ENCODE peak calls at places on chromosomes 4 and X, in nine cellular contexts. One of them, this sample, is unnamed.

GRCh38 chrX:7120578-7121219 is 26.8 kb upstream of the STS start:
- DNase-seq in stimulated activated CD4-positive, alpha-beta T cell treated with anti-CD3 and anti-CD28 coated beads, Interleukin-1b, Interleukin-23, amount 100 ng/mL, for 48 hours: no peak
- DNase-seq in RCC 7860: no peak
- DNase-seq in NCI-H2081: peak
- DNase-seq in CD8-positive, alpha-beta memory T cell: no peak
- DNase-seq in hypothalamus: no peak
- DNase-seq in endothelial cell: no peak
- DNase-seq in T-helper 2 cell: no peak
- DNase-seq in GM04503: no peak
- DNase-seq in this sample: no peak

GRCh38 chrX:44873415-44874270 is 655 bp downstream of the KDM6A start:
- DNase-seq in NCI-H2081: peak
- DNase-seq in CD8-positive, alpha-beta memory T cell: peak
- DNase-seq in GM04503: no peak
- DNase-seq in hypothalamus: peak
- DNase-seq in endothelial cell: peak
- DNase-seq in RCC 7860: no peak
- DNase-seq in stimulated activated CD4-positive, alpha-beta T cell treated with anti-CD3 and anti-CD28 coated beads, Interleukin-1b, Interleukin-23, amount 100 ng/mL, for 48 hours: peak
- DNase-seq in T-helper 2 cell: peak
- DNase-seq in this sample: peak

GRCh38 chr4:107666134-107666533 is 53.9 kb downstream of the PAPSS1 start:
- DNase-seq in endothelial cell: no peak
- DNase-seq in GM04503: no peak
- DNase-seq in NCI-H2081: no peak
- DNase-seq in hypothalamus: no peak
- DNase-seq in RCC 7860: no peak
- DNase-seq in CD8-positive, alpha-beta memory T cell: no peak
- DNase-seq in T-helper 2 cell: no peak
- DNase-seq in stimulated activated CD4-positive, alpha-beta T cell treated with anti-CD3 and anti-CD28 coated beads, Interleukin-1b, Interleukin-23, amount 100 ng/mL, for 48 hours: no peak
- DNase-seq in this sample: no peak

GRCh38 chr4:146511381-146511780 is 10.4 kb downstream of the SLC10A7 start:
- DNase-seq in RCC 7860: no peak
- DNase-seq in CD8-positive, alpha-beta memory T cell: no peak
- DNase-seq in GM04503: no peak
- DNase-seq in NCI-H2081: no peak
- DNase-seq in hypothalamus: no peak
- DNase-seq in stimulated activated CD4-positive, alpha-beta T cell treated with anti-CD3 and anti-CD28 coated beads, Interleukin-1b, Interleukin-23, amount 100 ng/mL, for 48 hours: no peak
- DNase-seq in T-helper 2 cell: no peak
- DNase-seq in endothelial cell: no peak
- DNase-seq in this sample: no peak

GRCh38 chrX:132837971-132838370 is 120.5 kb downstream of the HS6ST2 start:
- DNase-seq in T-helper 2 cell: no peak
- DNase-seq in endothelial cell: no peak
- DNase-seq in stimulated activated CD4-positive, alpha-beta T cell treated with anti-CD3 and anti-CD28 coated beads, Interleukin-1b, Interleukin-23, amount 100 ng/mL, for 48 hours: no peak
- DNase-seq in CD8-positive, alpha-beta memory T cell: no peak
- DNase-seq in hypothalamus: no peak
- DNase-seq in GM04503: no peak
- DNase-seq in RCC 7860: no peak
- DNase-seq in NCI-H2081: no peak
- DNase-seq in this sample: no peak

GRCh38 chrX:14963447-14964236 is 90.4 kb downstream of the MOSPD2 start:
- DNase-seq in stimulated activated CD4-positive, alpha-beta T cell treated with anti-CD3 and anti-CD28 coated beads, Interleukin-1b, Interleukin-23, amount 100 ng/mL, for 48 hours: no peak
- DNase-seq in NCI-H2081: no peak
- DNase-seq in hypothalamus: no peak
- DNase-seq in T-helper 2 cell: no peak
- DNase-seq in RCC 7860: peak
- DNase-seq in GM04503: no peak
- DNase-seq in endothelial cell: no peak
- DNase-seq in CD8-positive, alpha-beta memory T cell: no peak
- DNase-seq in this sample: no peak

GRCh38 chr4:149845643-149846208 is 30.1 kb upstream of the IQCM start:
- DNase-seq in GM04503: no peak
- DNase-seq in T-helper 2 cell: no peak
- DNase-seq in stimulated activated CD4-positive, alpha-beta T cell treated with anti-CD3 and anti-CD28 coated beads, Interleukin-1b, Interleukin-23, amount 100 ng/mL, for 48 hours: no peak
- DNase-seq in CD8-positive, alpha-beta memory T cell: no peak
- DNase-seq in endothelial cell: no peak
- DNase-seq in NCI-H2081: peak
- DNase-seq in RCC 7860: no peak
- DNase-seq in hypothalamus: no peak
- DNase-seq in this sample: no peak

GRCh38 chr4:41526628-41527027 is 11.3 kb upstream of the LIMCH1 start:
- DNase-seq in GM04503: no peak
- DNase-seq in CD8-positive, alpha-beta memory T cell: no peak
- DNase-seq in T-helper 2 cell: no peak
- DNase-seq in stimulated activated CD4-positive, alpha-beta T cell treated with anti-CD3 and anti-CD28 coated beads, Interleukin-1b, Interleukin-23, amount 100 ng/mL, for 48 hours: no peak
- DNase-seq in hypothalamus: no peak
- DNase-seq in NCI-H2081: no peak
- DNase-seq in RCC 7860: no peak
- DNase-seq in endothelial cell: no peak
- DNase-seq in this sample: no peak

GRCh38 chr4:13588954-13589353 is 38.6 kb downstream of the BOD1L1 start:
- DNase-seq in NCI-H2081: no peak
- DNase-seq in hypothalamus: no peak
- DNase-seq in T-helper 2 cell: no peak
- DNase-seq in endothelial cell: no peak
- DNase-seq in RCC 7860: no peak
- DNase-seq in stimulated activated CD4-positive, alpha-beta T cell treated with anti-CD3 and anti-CD28 coated beads, Interleukin-1b, Interleukin-23, amount 100 ng/mL, for 48 hours: no peak
- DNase-seq in CD8-positive, alpha-beta memory T cell: no peak
- DNase-seq in GM04503: no peak
- DNase-seq in this sample: no peak

GRCh38 chr4:132334081-132334480 is 815.0 kb upstream of the PCDH10 start:
- DNase-seq in hypothalamus: no peak
- DNase-seq in NCI-H2081: no peak
- DNase-seq in T-helper 2 cell: no peak
- DNase-seq in GM04503: no peak
- DNase-seq in endothelial cell: no peak
- DNase-seq in CD8-positive, alpha-beta memory T cell: no peak
- DNase-seq in stimulated activated CD4-positive, alpha-beta T cell treated with anti-CD3 and anti-CD28 coated beads, Interleukin-1b, Interleukin-23, amount 100 ng/mL, for 48 hours: no peak
- DNase-seq in RCC 7860: no peak
- DNase-seq in this sample: no peak

GRCh38 chr4:153494562-153494961 is 28.4 kb downstream of the TMEM131L start:
- DNase-seq in T-helper 2 cell: no peak
- DNase-seq in stimulated activated CD4-positive, alpha-beta T cell treated with anti-CD3 and anti-CD28 coated beads, Interleukin-1b, Interleukin-23, amount 100 ng/mL, for 48 hours: no peak
- DNase-seq in RCC 7860: no peak
- DNase-seq in hypothalamus: no peak
- DNase-seq in CD8-positive, alpha-beta memory T cell: no peak
- DNase-seq in NCI-H2081: no peak
- DNase-seq in endothelial cell: no peak
- DNase-seq in GM04503: no peak
- DNase-seq in this sample: no peak

GRCh38 chr4:86223472-86223871 is 136.4 kb downstream of the MAPK10 start:
- DNase-seq in endothelial cell: peak
- DNase-seq in T-helper 2 cell: no peak
- DNase-seq in RCC 7860: no peak
- DNase-seq in hypothalamus: no peak
- DNase-seq in NCI-H2081: no peak
- DNase-seq in CD8-positive, alpha-beta memory T cell: no peak
- DNase-seq in stimulated activated CD4-positive, alpha-beta T cell treated with anti-CD3 and anti-CD28 coated beads, Interleukin-1b, Interleukin-23, amount 100 ng/mL, for 48 hours: no peak
- DNase-seq in GM04503: no peak
- DNase-seq in this sample: no peak

GRCh38 chr4:6582889-6583504 is 8.0 kb downstream of the MAN2B2 start:
- DNase-seq in T-helper 2 cell: no peak
- DNase-seq in hypothalamus: no peak
- DNase-seq in CD8-positive, alpha-beta memory T cell: no peak
- DNase-seq in GM04503: no peak
- DNase-seq in endothelial cell: no peak
- DNase-seq in stimulated activated CD4-positive, alpha-beta T cell treated with anti-CD3 and anti-CD28 coated beads, Interleukin-1b, Interleukin-23, amount 100 ng/mL, for 48 hours: no peak
- DNase-seq in RCC 7860: no peak
- DNase-seq in NCI-H2081: peak
- DNase-seq in this sample: no peak

GRCh38 chr4:174119051-174119450 is 164.4 kb downstream of the FBXO8 start:
- DNase-seq in CD8-positive, alpha-beta memory T cell: no peak
- DNase-seq in NCI-H2081: no peak
- DNase-seq in GM04503: peak
- DNase-seq in T-helper 2 cell: no peak
- DNase-seq in RCC 7860: no peak
- DNase-seq in stimulated activated CD4-positive, alpha-beta T cell treated with anti-CD3 and anti-CD28 coated beads, Interleukin-1b, Interleukin-23, amount 100 ng/mL, for 48 hours: no peak
- DNase-seq in hypothalamus: no peak
- DNase-seq in endothelial cell: no peak
- DNase-seq in this sample: no peak

GRCh38 chr4:5019274-5019673 is at the start of gene CYTL1:
- DNase-seq in stimulated activated CD4-positive, alpha-beta T cell treated with anti-CD3 and anti-CD28 coated beads, Interleukin-1b, Interleukin-23, amount 100 ng/mL, for 48 hours: no peak
- DNase-seq in GM04503: no peak
- DNase-seq in T-helper 2 cell: no peak
- DNase-seq in hypothalamus: no peak
- DNase-seq in endothelial cell: no peak
- DNase-seq in RCC 7860: no peak
- DNase-seq in CD8-positive, alpha-beta memory T cell: no peak
- DNase-seq in NCI-H2081: no peak
- DNase-seq in this sample: no peak

This sample was measured in pancreas.